ENCODE peak calls at places on chromosomes 16 and 17, in five cellular contexts. H is fibroblast of mammary gland, F is BJ, B is dorsolateral prefrontal cortex, X is cardiac muscle cell. Q is an unnamed sample.

GRCh38 chr16:86854058-86854621 is 275.8 kb downstream of the FOXL1 start:
- DNase-seq in H (peak), F (peak), B (no peak), X (no peak), Q (peak)

GRCh38 chr16:1678500-1679098 is 520 bp downstream of the JPT2 start:
- DNase-seq in H (peak), F (no peak), B (no peak), X (peak), Q (no peak)

GRCh38 chr16:68064791-68065365 is 20.3 kb upstream of the NFATC3 start:
- DNase-seq in H (peak), F (no peak), B (peak), X (peak), Q (no peak)

GRCh38 chr16:17224859-17225258 is 245.9 kb downstream of the XYLT1 start:
- DNase-seq in H (peak), F (peak), B (peak), X (no peak), Q (peak)

GRCh38 chr16:66427036-66427446 is at the start of gene BEAN1:
- DNase-seq in H (no peak), F (no peak), B (no peak), X (peak), Q (no peak)

GRCh38 chr17:81976332-81977210 is 858 bp upstream of the ASPSCR1 start:
- DNase-seq in H (no peak), F (no peak), B (no peak), X (no peak), Q (no peak)

GRCh38 chr17:1177099-1177996 is 2.4 kb downstream of the ABR start:
- DNase-seq in H (peak), F (no peak), B (peak), X (peak), Q (no peak)

GRCh38 chr17:77137111-77137510 is 3.7 kb upstream of the SEC14L1 start:
- DNase-seq in H (no peak), F (no peak), B (no peak), X (no peak), Q (no peak)

GRCh38 chr17:142876-143784 is 5.8 kb downstream of the SCGB1C2 start:
- DNase-seq in H (no peak), F (no peak), B (peak), X (no peak), Q (no peak)

GRCh38 chr16:62224810-62225209 is 188.6 kb upstream of the CDH8 start:
- DNase-seq in H (no peak), F (no peak), B (no peak), X (no peak), Q (no peak)

GRCh38 chr17:3973498-3974137 is 9.4 kb upstream of the ATP2A3 start:
- DNase-seq in H (no peak), F (no peak), B (no peak), X (no peak), Q (no peak)

GRCh38 chr16:27286446-27286845 is 17.9 kb upstream of the NSMCE1 start:
- DNase-seq in H (peak), F (peak), B (no peak), X (no peak), Q (peak)

GRCh38 chr16:10552998-10553491 is 27.4 kb downstream of the EMP2 start:
- DNase-seq in H (no peak), F (no peak), B (peak), X (peak), Q (no peak)

GRCh38 chr16:69476920-69477418 is 52.5 kb downstream of the CYB5B start:
- DNase-seq in H (peak), F (peak), B (no peak), X (no peak), Q (no peak)

GRCh38 chr16:81366316-81366932 is 51.7 kb downstream of the GAN start:
- DNase-seq in H (peak), F (no peak), B (no peak), X (peak), Q (peak)

GRCh38 chr16:52535076-52535475 is 11.9 kb downstream of the TOX3 start:
- DNase-seq in H (no peak), F (no peak), B (no peak), X (no peak), Q (no peak)

GRCh38 chr16:67897231-67897630 is 4.2 kb downstream of the PSKH1 start:
- DNase-seq in H (peak), F (no peak), B (no peak), X (no peak), Q (no peak)

GRCh38 chr17:75152971-75153853 is 1.1 kb downstream of the JPT1 start:
- DNase-seq in H (peak), F (no peak), B (no peak), X (peak), Q (no peak)

GRCh38 chr17:9488556-9488955 is 87.1 kb downstream of the STX8 start:
- DNase-seq in H (peak), F (no peak), B (no peak), X (no peak), Q (no peak)

GRCh38 chr16:14111713-14112538 is 40.8 kb downstream of the MRTFB start:
- DNase-seq in H (peak), F (no peak), B (peak), X (no peak), Q (no peak)

GRCh38 chr16:82152641-82153094 is 17.4 kb downstream of the MPHOSPH6 start:
- DNase-seq in H (peak), F (peak), B (no peak), X (no peak), Q (no peak)

GRCh38 chr16:80007216-80007615 is 406.7 kb upstream of the MAF start:
- DNase-seq in H (no peak), F (no peak), B (no peak), X (no peak), Q (no peak)

GRCh38 chr16:11896776-11897175 is 19.0 kb downstream of the GSPT1 start:
- DNase-seq in H (peak), F (no peak), B (no peak), X (no peak), Q (peak)

GRCh38 chr16:13873835-13874438 is 46.0 kb upstream of the ERCC4 start:
- DNase-seq in H (peak), F (no peak), B (peak), X (peak), Q (no peak)

GRCh38 chr17:30351730-30352129 is 17.9 kb upstream of the TMIGD1 start:
- DNase-seq in H (no peak), F (no peak), B (no peak), X (no peak), Q (no peak)

GRCh38 chr16:52515068-52515671 is 31.8 kb downstream of the TOX3 start:
- DNase-seq in H (no peak), F (no peak), B (no peak), X (peak), Q (no peak)

GRCh38 chr17:51056813-51057510 is 63.7 kb downstream of the SPAG9 start:
- DNase-seq in H (peak), F (peak), B (peak), X (peak), Q (peak)

GRCh38 chr16:11796227-11797165 is 562 bp downstream of the ZC3H7A start:
- DNase-seq in H (peak), F (no peak), B (peak), X (peak), Q (no peak)

GRCh38 chr17:21171309-21171922 is 42.5 kb downstream of the TMEM11 start:
- DNase-seq in H (no peak), F (no peak), B (no peak), X (no peak), Q (no peak)

GRCh38 chr17:79120259-79120658 is 45.6 kb downstream of the ENGASE start:
- DNase-seq in H (no peak), F (no peak), B (no peak), X (no peak), Q (no peak)

GRCh38 chr17:4161179-4161559 is 18.2 kb downstream of the CYB5D2 start:
- DNase-seq in H (peak), F (peak), B (no peak), X (no peak), Q (peak)

GRCh38 chr16:59214455-59214854 is 480.3 kb upstream of the GOT2 start:
- DNase-seq in H (no peak), F (no peak), B (no peak), X (no peak), Q (no peak)

GRCh38 chr16:9012848-9013507 is 49.3 kb upstream of the USP7 start:
- DNase-seq in H (no peak), F (no peak), B (peak), X (peak), Q (no peak)

GRCh38 chr17:78777886-78778285 is 4.2 kb downstream of the CYTH1 start:
- DNase-seq in H (no peak), F (no peak), B (no peak), X (no peak), Q (no peak)

GRCh38 chr16:56372013-56372634 is 53.2 kb downstream of the AMFR start:
- DNase-seq in H (no peak), F (no peak), B (no peak), X (no peak), Q (no peak)

DNA sequence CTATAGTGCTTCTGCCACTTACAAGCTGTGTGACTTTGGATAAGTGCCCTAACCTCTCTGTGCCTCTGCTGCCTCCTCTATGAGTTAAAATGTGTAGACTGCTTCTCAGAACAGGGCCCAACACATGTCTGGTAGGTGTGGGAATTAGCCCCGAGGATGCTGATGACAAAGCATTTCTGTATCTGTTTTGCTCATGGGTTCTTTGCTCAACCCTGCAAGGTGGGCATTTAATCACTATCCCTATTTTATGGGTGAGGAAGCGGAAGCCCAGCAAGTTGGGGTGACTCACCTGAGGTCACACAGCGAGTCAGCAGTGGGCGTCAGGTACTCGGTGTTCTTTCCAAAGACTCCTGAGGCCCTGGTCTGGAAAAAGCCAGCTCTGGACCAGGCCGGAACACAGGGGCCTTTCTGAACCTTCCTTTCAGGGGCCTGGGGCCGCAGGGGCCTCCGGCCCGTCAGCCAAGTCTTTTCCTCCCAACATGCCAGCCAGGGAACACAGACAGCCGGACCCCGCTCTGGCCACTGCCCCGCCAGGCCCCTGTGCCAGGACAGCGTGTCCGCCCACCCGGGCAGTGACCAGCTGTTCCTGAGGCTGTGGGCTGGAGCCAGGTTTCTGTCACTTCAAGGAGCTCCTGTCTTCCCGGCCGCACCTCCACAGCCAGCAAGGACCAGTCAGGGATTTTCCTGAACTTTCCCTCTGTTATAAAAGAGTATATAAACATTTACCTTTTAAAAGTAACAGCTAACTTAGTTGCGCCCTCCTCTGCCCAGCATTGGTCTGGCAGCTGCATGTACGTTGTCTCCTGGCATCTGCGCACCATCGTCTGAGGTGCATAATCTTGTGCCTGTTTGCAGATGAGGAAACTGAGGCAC is 62.5 kb downstream of the SREBF1 start:
- DNase-seq in H (peak), F (no peak), B (no peak), X (no peak), Q (no peak)
- TF ChIP-seq CTCF in H (peak), F (peak), B (peak), X (peak), Q (peak)

GRCh38 chr17:55883112-55883511 is 132.3 kb downstream of the PCTP start:
- DNase-seq in H (no peak), F (no peak), B (no peak), X (peak), Q (no peak)
- TF ChIP-seq CTCF in H (no peak), F (no peak), B (no peak), X (no peak), Q (no peak)

GRCh38 chr16:35185366-35186044 is 1726.1 kb downstream of the TP53TG3F start:
- DNase-seq in H (no peak), F (no peak), B (no peak), X (no peak), Q (no peak)

GRCh38 chr16:35187665-35188225 is 1728.3 kb downstream of the TP53TG3F start:
- DNase-seq in H (no peak), F (no peak), B (no peak), X (no peak), Q (no peak)

GRCh38 chr16:35186045-35186759 is 1726.8 kb downstream of the TP53TG3F start:
- DNase-seq in H (no peak), F (no peak), B (no peak), X (no peak), Q (no peak)

GRCh38 chr16:35184356-35184870 is 1725.0 kb downstream of the TP53TG3F start:
- DNase-seq in H (no peak), F (no peak), B (no peak), X (no peak), Q (no peak)

DNA sequence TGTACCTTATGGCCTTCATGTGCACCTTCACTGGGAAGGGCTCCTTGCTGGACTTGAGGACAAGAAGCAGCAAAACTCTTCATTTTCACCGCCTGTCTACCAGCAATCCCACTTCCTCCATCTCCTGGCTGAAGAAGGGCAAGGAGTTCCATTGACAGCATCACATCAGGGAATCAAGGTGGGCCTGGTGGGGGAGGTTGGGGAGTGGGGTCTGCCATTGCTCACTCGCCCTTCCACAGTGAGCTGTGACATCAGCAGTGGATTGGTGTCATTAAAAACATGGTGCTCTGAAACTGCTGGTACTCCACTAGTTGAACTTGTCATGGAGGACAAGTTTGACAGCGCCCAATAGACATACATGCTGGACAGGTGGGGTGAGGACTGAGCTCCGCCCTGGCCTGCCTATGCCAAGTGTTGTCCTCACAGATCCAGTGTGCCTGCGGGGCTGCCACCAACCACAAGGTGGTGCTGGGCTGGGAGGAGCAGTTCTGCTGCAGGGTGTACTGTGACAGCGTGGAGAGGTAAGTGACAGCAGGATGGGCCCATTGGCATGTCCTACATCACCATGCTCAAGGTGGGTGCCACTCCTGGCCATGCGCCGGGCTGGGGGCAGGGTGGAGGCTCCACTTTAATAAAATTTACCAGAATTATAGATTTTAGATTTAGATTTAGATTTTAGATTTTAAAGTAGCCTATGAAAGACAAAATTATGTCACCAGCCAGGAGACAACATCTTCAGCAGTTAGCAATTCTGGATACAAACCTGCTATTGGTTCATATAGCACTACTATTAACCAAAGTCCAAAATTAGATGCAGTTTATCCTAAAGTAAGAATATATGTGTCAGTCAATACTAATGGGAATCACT is 1729.1 kb downstream of the TP53TG3F start:
- DNase-seq in H (no peak), F (no peak), B (no peak), X (no peak), Q (no peak)
- TF ChIP-seq CTCF in H (no peak), F (no peak), B (no peak), X (no peak), Q (no peak)

GRCh38 chr17:15038656-15039055 is 226.5 kb downstream of the PMP22 start:
- DNase-seq in H (peak), F (peak), B (no peak), X (no peak), Q (peak)

GRCh38 chr17:15036238-15036637 is 228.9 kb downstream of the PMP22 start:
- DNase-seq in H (no peak), F (no peak), B (no peak), X (no peak), Q (no peak)

GRCh38 chr17:15039366-15039765 is 225.8 kb downstream of the PMP22 start:
- DNase-seq in H (peak), F (no peak), B (no peak), X (no peak), Q (no peak)
- TF ChIP-seq CTCF in H (no peak), F (no peak), B (no peak), X (no peak), Q (no peak)